ENCODE peak calls at places on chromosomes 1 and 21, in ten cellular contexts. One of them, this sample, is unnamed.

GRCh38 chr1:3659093-3659492 is 6.8 kb downstream of the TP73 start:
- DNase-seq in naive thymus-derived CD4-positive, alpha-beta T cell: no peak
- DNase-seq in fibroblast of lung: no peak
- DNase-seq in neuronal stem cell: no peak
- DNase-seq in HAP-1: no peak
- DNase-seq in uterus: no peak
- DNase-seq in SJSA1: no peak
- DNase-seq in left ventricle myocardium inferior: peak; percentile 11
- DNase-seq in cardiac muscle cell: no peak
- DNase-seq in right lobe of liver: no peak
- DNase-seq in this sample: no peak

GRCh38 chr1:108502624-108503023 is 52.5 kb downstream of the NBPF6 start:
- DNase-seq in naive thymus-derived CD4-positive, alpha-beta T cell: no peak
- DNase-seq in fibroblast of lung: peak; percentile 7
- DNase-seq in neuronal stem cell: no peak
- DNase-seq in HAP-1: no peak
- DNase-seq in uterus: no peak
- DNase-seq in SJSA1: no peak
- DNase-seq in left ventricle myocardium inferior: no peak
- DNase-seq in cardiac muscle cell: peak; percentile 15
- DNase-seq in right lobe of liver: no peak
- DNase-seq in this sample: no peak

GRCh38 chr1:89615676-89616598 is 17.0 kb upstream of the LRRC8C start:
- DNase-seq in naive thymus-derived CD4-positive, alpha-beta T cell: no peak
- DNase-seq in fibroblast of lung: no peak
- DNase-seq in neuronal stem cell: no peak
- DNase-seq in HAP-1: no peak
- DNase-seq in uterus: no peak
- DNase-seq in SJSA1: peak; percentile 47
- DNase-seq in left ventricle myocardium inferior: no peak
- DNase-seq in cardiac muscle cell: no peak
- DNase-seq in right lobe of liver: no peak
- DNase-seq in this sample: peak; percentile 35

GRCh38 chr1:40382110-40382464 is 8.6 kb downstream of the SMAP2 start:
- DNase-seq in naive thymus-derived CD4-positive, alpha-beta T cell: no peak
- DNase-seq in fibroblast of lung: no peak
- DNase-seq in neuronal stem cell: no peak
- DNase-seq in HAP-1: no peak
- DNase-seq in uterus: no peak
- DNase-seq in SJSA1: no peak
- DNase-seq in left ventricle myocardium inferior: no peak
- DNase-seq in cardiac muscle cell: no peak
- DNase-seq in right lobe of liver: no peak
- DNase-seq in this sample: no peak

GRCh38 chr1:94382163-94382562 is 36.0 kb upstream of the ABCD3 start:
- DNase-seq in naive thymus-derived CD4-positive, alpha-beta T cell: peak; percentile 4
- DNase-seq in fibroblast of lung: no peak
- DNase-seq in neuronal stem cell: no peak
- DNase-seq in HAP-1: no peak
- DNase-seq in uterus: no peak
- DNase-seq in SJSA1: no peak
- DNase-seq in left ventricle myocardium inferior: no peak
- DNase-seq in cardiac muscle cell: no peak
- DNase-seq in right lobe of liver: peak; percentile 80
- DNase-seq in this sample: peak; percentile 56

GRCh38 chr1:215380566-215380965 is 186.5 kb upstream of the KCTD3 start:
- DNase-seq in naive thymus-derived CD4-positive, alpha-beta T cell: no peak
- DNase-seq in fibroblast of lung: no peak
- DNase-seq in neuronal stem cell: no peak
- DNase-seq in HAP-1: no peak
- DNase-seq in uterus: no peak
- DNase-seq in SJSA1: no peak
- DNase-seq in left ventricle myocardium inferior: no peak
- DNase-seq in cardiac muscle cell: no peak
- DNase-seq in right lobe of liver: no peak
- DNase-seq in this sample: no peak

GRCh38 chr1:241637604-241638003 is 2.6 kb downstream of the CHML start:
- DNase-seq in naive thymus-derived CD4-positive, alpha-beta T cell: no peak
- DNase-seq in fibroblast of lung: peak; percentile 18
- DNase-seq in neuronal stem cell: no peak
- DNase-seq in HAP-1: peak; percentile 9
- DNase-seq in uterus: no peak
- DNase-seq in SJSA1: no peak
- DNase-seq in left ventricle myocardium inferior: no peak
- DNase-seq in cardiac muscle cell: no peak
- DNase-seq in right lobe of liver: no peak
- DNase-seq in this sample: no peak

GRCh38 chr1:160489513-160490261 is 33.4 kb downstream of the SLAMF6 start:
- DNase-seq in naive thymus-derived CD4-positive, alpha-beta T cell: no peak
- DNase-seq in fibroblast of lung: no peak
- DNase-seq in neuronal stem cell: no peak
- DNase-seq in HAP-1: no peak
- DNase-seq in uterus: no peak
- DNase-seq in SJSA1: no peak
- DNase-seq in left ventricle myocardium inferior: no peak
- DNase-seq in cardiac muscle cell: no peak
- DNase-seq in right lobe of liver: no peak
- DNase-seq in this sample: no peak

GRCh38 chr1:36763771-36764170 is 270.5 kb downstream of the GRIK3 start:
- DNase-seq in naive thymus-derived CD4-positive, alpha-beta T cell: no peak
- DNase-seq in fibroblast of lung: no peak
- DNase-seq in neuronal stem cell: no peak
- DNase-seq in HAP-1: no peak
- DNase-seq in uterus: no peak
- DNase-seq in SJSA1: no peak
- DNase-seq in left ventricle myocardium inferior: no peak
- DNase-seq in cardiac muscle cell: no peak
- DNase-seq in right lobe of liver: peak; percentile 11
- DNase-seq in this sample: no peak

GRCh38 chr1:230224101-230224927 is 157.3 kb downstream of the GALNT2 start:
- DNase-seq in naive thymus-derived CD4-positive, alpha-beta T cell: no peak
- DNase-seq in fibroblast of lung: no peak
- DNase-seq in neuronal stem cell: no peak
- DNase-seq in HAP-1: no peak
- DNase-seq in uterus: no peak
- DNase-seq in SJSA1: no peak
- DNase-seq in left ventricle myocardium inferior: no peak
- DNase-seq in cardiac muscle cell: no peak
- DNase-seq in right lobe of liver: no peak
- DNase-seq in this sample: no peak

GRCh38 chr1:59672851-59673574 is 141.7 kb upstream of the HOOK1 start:
- DNase-seq in naive thymus-derived CD4-positive, alpha-beta T cell: no peak
- DNase-seq in fibroblast of lung: peak; percentile 56
- DNase-seq in neuronal stem cell: no peak
- DNase-seq in HAP-1: no peak
- DNase-seq in uterus: no peak
- DNase-seq in SJSA1: peak; percentile 57
- DNase-seq in left ventricle myocardium inferior: no peak
- DNase-seq in cardiac muscle cell: peak; percentile 75
- DNase-seq in right lobe of liver: no peak
- DNase-seq in this sample: no peak

GRCh38 chr1:43622471-43622870 is 27.5 kb upstream of the KDM4A start:
- DNase-seq in naive thymus-derived CD4-positive, alpha-beta T cell: no peak
- DNase-seq in fibroblast of lung: no peak
- DNase-seq in neuronal stem cell: no peak
- DNase-seq in HAP-1: no peak
- DNase-seq in uterus: no peak
- DNase-seq in SJSA1: no peak
- DNase-seq in left ventricle myocardium inferior: no peak
- DNase-seq in cardiac muscle cell: peak; percentile 5
- DNase-seq in right lobe of liver: no peak
- DNase-seq in this sample: peak; percentile 19

GRCh38 chr21:38039841-38040240 is 123.6 kb upstream of the KCNJ6 start:
- DNase-seq in naive thymus-derived CD4-positive, alpha-beta T cell: no peak
- DNase-seq in fibroblast of lung: no peak
- DNase-seq in neuronal stem cell: no peak
- DNase-seq in HAP-1: no peak
- DNase-seq in uterus: no peak
- DNase-seq in SJSA1: no peak
- DNase-seq in left ventricle myocardium inferior: no peak
- DNase-seq in cardiac muscle cell: no peak
- DNase-seq in right lobe of liver: no peak
- DNase-seq in this sample: no peak

GRCh38 chr1:178931843-178932551 is 61.1 kb upstream of the ANGPTL1 start:
- DNase-seq in naive thymus-derived CD4-positive, alpha-beta T cell: no peak
- DNase-seq in fibroblast of lung: peak; percentile 97
- DNase-seq in neuronal stem cell: no peak
- DNase-seq in HAP-1: peak; percentile 24
- DNase-seq in uterus: peak; percentile 85
- DNase-seq in SJSA1: no peak
- DNase-seq in left ventricle myocardium inferior: peak; percentile 81
- DNase-seq in cardiac muscle cell: peak; percentile 96
- DNase-seq in right lobe of liver: no peak
- DNase-seq in this sample: peak; percentile 51

GRCh38 chr21:33309778-33310177 is 15.0 kb upstream of the IFNAR1 start:
- DNase-seq in naive thymus-derived CD4-positive, alpha-beta T cell: no peak
- DNase-seq in fibroblast of lung: no peak
- DNase-seq in neuronal stem cell: no peak
- DNase-seq in HAP-1: no peak
- DNase-seq in uterus: no peak
- DNase-seq in SJSA1: no peak
- DNase-seq in left ventricle myocardium inferior: no peak
- DNase-seq in cardiac muscle cell: no peak
- DNase-seq in right lobe of liver: no peak
- DNase-seq in this sample: no peak
- H3K4me1 ChIP-seq in naive thymus-derived CD4-positive, alpha-beta T cell: peaks cover 12% of the 10 kb centered on the region
- H3K4me1 ChIP-seq in fibroblast of lung: no peaks in the 10 kb centered on the region
- H3K4me1 ChIP-seq in neuronal stem cell: no peaks in the 10 kb centered on the region
- H3K4me1 ChIP-seq in HAP-1: no peaks in the 10 kb centered on the region
- H3K4me1 ChIP-seq in uterus: no peaks in the 10 kb centered on the region
- H3K4me1 ChIP-seq in SJSA1: no peaks in the 10 kb centered on the region
- H3K4me1 ChIP-seq in left ventricle myocardium inferior: no peaks in the 10 kb centered on the region
- H3K4me1 ChIP-seq in cardiac muscle cell: no peaks in the 10 kb centered on the region
- H3K4me1 ChIP-seq in right lobe of liver: peaks cover 13% of the 10 kb centered on the region
- H3K4me1 ChIP-seq in this sample: no peaks in the 10 kb centered on the region

DNA sequence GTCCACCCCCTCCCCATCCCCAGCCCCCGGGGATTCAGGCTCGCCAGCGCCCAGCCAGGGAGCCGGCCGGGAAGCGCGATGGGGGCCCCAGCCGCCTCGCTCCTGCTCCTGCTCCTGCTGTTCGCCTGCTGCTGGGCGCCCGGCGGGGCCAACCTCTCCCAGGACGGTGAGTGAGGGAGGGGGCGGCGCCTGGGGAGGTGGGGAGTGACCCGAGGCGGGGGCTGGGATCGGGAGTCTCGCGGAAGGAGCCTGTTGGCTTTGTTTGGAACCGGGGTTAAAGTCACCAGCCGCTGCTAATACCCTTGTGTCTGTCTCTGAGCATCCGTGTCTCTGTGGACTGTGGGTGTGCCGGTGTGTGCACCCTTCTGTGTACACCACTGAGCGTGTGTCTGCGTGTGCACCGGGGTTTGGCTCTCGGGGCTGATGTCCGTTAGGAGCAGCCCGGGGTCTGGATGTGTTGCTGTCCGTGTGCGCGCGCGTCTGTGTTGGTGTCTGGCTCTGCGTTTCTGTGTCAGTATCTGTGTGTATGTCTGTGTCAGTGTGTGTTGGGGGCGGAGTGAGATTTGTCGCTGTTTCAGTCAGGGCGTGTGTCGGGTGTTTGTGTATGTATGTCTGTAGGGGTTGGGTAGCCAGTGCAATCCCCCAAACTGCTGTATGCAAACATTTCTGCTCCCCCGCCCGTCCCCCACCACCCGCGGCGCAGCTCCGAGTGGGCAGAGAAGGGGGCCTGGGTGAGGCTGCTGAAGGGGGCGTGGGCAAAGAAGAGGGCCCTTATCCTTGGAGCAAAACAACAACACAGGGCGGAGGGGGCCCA is 480 bp downstream of the CADM3 start:
- DNase-seq in naive thymus-derived CD4-positive, alpha-beta T cell: no peak
- DNase-seq in fibroblast of lung: no peak
- DNase-seq in neuronal stem cell: peak; percentile 54
- DNase-seq in HAP-1: no peak
- DNase-seq in uterus: no peak
- DNase-seq in SJSA1: no peak
- DNase-seq in left ventricle myocardium inferior: no peak
- DNase-seq in cardiac muscle cell: peak; percentile 57
- DNase-seq in right lobe of liver: no peak
- DNase-seq in this sample: peak; percentile 26
- H3K4me3 ChIP-seq in naive thymus-derived CD4-positive, alpha-beta T cell: no peak overlapping the region
- H3K4me3 ChIP-seq in fibroblast of lung: no peak overlapping the region
- H3K4me3 ChIP-seq in neuronal stem cell: peak overlapping the region; percentile 89
- H3K4me3 ChIP-seq in HAP-1: no peak overlapping the region
- H3K4me3 ChIP-seq in uterus: no peak overlapping the region
- H3K4me3 ChIP-seq in SJSA1: no peak overlapping the region
- H3K4me3 ChIP-seq in left ventricle myocardium inferior: peak overlapping the region; percentile 59
- H3K4me3 ChIP-seq in cardiac muscle cell: peak overlapping the region; percentile 74
- H3K4me3 ChIP-seq in right lobe of liver: no peak overlapping the region
- H3K4me3 ChIP-seq in this sample: no peak overlapping the region

GRCh38 chr1:174966000-174966572 is 33.7 kb upstream of the CACYBP start:
- DNase-seq in naive thymus-derived CD4-positive, alpha-beta T cell: no peak
- DNase-seq in fibroblast of lung: no peak
- DNase-seq in neuronal stem cell: no peak
- DNase-seq in HAP-1: no peak
- DNase-seq in uterus: no peak
- DNase-seq in SJSA1: no peak
- DNase-seq in left ventricle myocardium inferior: no peak
- DNase-seq in cardiac muscle cell: peak; percentile 46
- DNase-seq in right lobe of liver: no peak
- DNase-seq in this sample: no peak
- H3K4me1 ChIP-seq in naive thymus-derived CD4-positive, alpha-beta T cell: peaks cover 68% of the 10 kb centered on the region
- H3K4me1 ChIP-seq in fibroblast of lung: no peaks in the 10 kb centered on the region
- H3K4me1 ChIP-seq in neuronal stem cell: peaks cover 2% of the 10 kb centered on the region
- H3K4me1 ChIP-seq in HAP-1: no peaks in the 10 kb centered on the region
- H3K4me1 ChIP-seq in uterus: peaks cover 15% of the 10 kb centered on the region
- H3K4me1 ChIP-seq in SJSA1: peaks cover 60% of the 10 kb centered on the region
- H3K4me1 ChIP-seq in left ventricle myocardium inferior: peaks cover 57% of the 10 kb centered on the region
- H3K4me1 ChIP-seq in cardiac muscle cell: no peaks in the 10 kb centered on the region
- H3K4me1 ChIP-seq in right lobe of liver: no peaks in the 10 kb centered on the region
- H3K4me1 ChIP-seq in this sample: peaks cover 58% of the 10 kb centered on the region

DNA sequence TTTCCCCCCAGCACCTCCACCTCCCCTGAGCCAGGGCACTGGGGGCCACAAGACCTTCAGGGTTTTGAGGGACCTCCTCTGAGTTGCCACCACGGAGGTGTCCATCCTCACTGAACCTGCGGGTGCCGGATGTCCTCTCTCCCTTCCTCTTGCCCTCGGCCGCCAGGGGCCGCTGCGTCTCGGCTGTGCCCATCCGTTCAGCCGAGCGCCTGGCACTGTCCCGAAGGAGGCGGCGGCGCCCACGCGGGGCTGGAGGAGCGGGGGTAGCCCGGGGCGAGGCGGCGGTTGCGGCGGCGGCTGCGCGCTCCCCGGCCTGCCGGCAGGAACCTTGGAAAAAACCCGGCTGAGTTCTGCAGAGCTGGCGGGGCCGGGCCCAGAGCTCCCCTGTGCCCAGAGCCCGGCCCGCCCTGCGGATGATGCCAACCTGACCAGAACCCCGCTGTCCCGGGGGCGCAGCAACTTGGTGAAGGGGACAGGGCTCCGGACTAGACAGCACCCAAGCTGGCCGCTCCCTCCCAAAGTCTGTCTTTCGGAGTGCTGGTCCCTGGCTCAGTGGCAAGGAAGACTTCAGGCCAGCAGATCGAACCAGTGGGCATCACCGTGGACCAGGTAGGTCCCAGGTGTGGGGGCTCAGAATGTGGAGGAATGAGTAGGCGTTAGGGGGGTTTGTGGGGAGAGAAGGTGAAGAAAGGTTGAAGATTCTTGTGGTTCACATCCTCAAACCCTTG is 3.7 kb upstream of the PPM1J start:
- DNase-seq in naive thymus-derived CD4-positive, alpha-beta T cell: peak; percentile 66
- DNase-seq in fibroblast of lung: peak; percentile 53
- DNase-seq in neuronal stem cell: peak; percentile 64
- DNase-seq in HAP-1: peak; percentile 89
- DNase-seq in uterus: peak; percentile 78
- DNase-seq in SJSA1: peak; percentile 83
- DNase-seq in left ventricle myocardium inferior: peak; percentile 75
- DNase-seq in cardiac muscle cell: peak; percentile 73
- DNase-seq in right lobe of liver: peak; percentile 80
- DNase-seq in this sample: peak; percentile 88
- H3K4me3 ChIP-seq in naive thymus-derived CD4-positive, alpha-beta T cell: no peak overlapping the region
- H3K4me3 ChIP-seq in fibroblast of lung: no peak overlapping the region
- H3K4me3 ChIP-seq in neuronal stem cell: no peak overlapping the region
- H3K4me3 ChIP-seq in HAP-1: no peak overlapping the region
- H3K4me3 ChIP-seq in uterus: peak overlapping the region; percentile 12
- H3K4me3 ChIP-seq in SJSA1: no peak overlapping the region
- H3K4me3 ChIP-seq in left ventricle myocardium inferior: peak overlapping the region; percentile 54
- H3K4me3 ChIP-seq in cardiac muscle cell: no peak overlapping the region
- H3K4me3 ChIP-seq in right lobe of liver: no peak overlapping the region
- H3K4me3 ChIP-seq in this sample: no peak overlapping the region